ENCODE peak calls at places on chromosomes 7 and 10, in nine cellular contexts. G is aorta; O is activated effector memory CD4-positive, alpha-beta T cell treated with Interleukin-2 at 50 U/mL for 16 hours; M is GF-D8; V is neural progenitor cell; T is uterus; E is NCI-H1092; A is iris pigment epithelial cell; F is GOT3. Y is an unnamed sample.

GRCh38 chr10:34936061-34936460 is 121.0 kb upstream of the PARD3 start:
- DNase-seq in G (no peak), O (no peak), M (no peak), V (no peak), T (no peak), E (no peak), A (no peak), F (no peak), Y (no peak)

GRCh38 chr7:92013611-92014010 is 72.9 kb downstream of the AKAP9 start:
- DNase-seq in G (no peak), O (no peak), M (no peak), V (no peak), T (no peak), E (no peak), A (no peak), F (no peak), Y (no peak)

GRCh38 chr7:99784007-99784406 is at the start of gene CYP3A4:
- DNase-seq in G (no peak), O (no peak), M (no peak), V (no peak), T (no peak), E (no peak), A (no peak), F (no peak), Y (no peak)

GRCh38 chr7:94696981-94697670 is 41.2 kb upstream of the SGCE start:
- DNase-seq in G (peak; percentile 60), O (no peak), M (no peak), V (no peak), T (peak; percentile 77), E (no peak), A (peak; percentile 97), F (peak; percentile 43), Y (no peak)

GRCh38 chr10:11602919-11603523 is 8.4 kb downstream of the USP6NL start:
- DNase-seq in G (no peak), O (no peak), M (no peak), V (no peak), T (no peak), E (no peak), A (peak; percentile 81), F (no peak), Y (no peak)

GRCh38 chr7:54354436-54354835 is 187.7 kb upstream of the VSTM2A start:
- DNase-seq in G (no peak), O (no peak), M (no peak), V (no peak), T (no peak), E (no peak), A (no peak), F (no peak), Y (no peak)

GRCh38 chr7:4809091-4809591 is 33.7 kb downstream of the AP5Z1 start:
- DNase-seq in G (peak; percentile 57), O (no peak), M (no peak), V (no peak), T (peak; percentile 34), E (no peak), A (no peak), F (no peak), Y (peak; percentile 77)

GRCh38 chr10:131818510-131819234 is 82.1 kb upstream of the PPP2R2D start:
- DNase-seq in G (no peak), O (no peak), M (no peak), V (no peak), T (no peak), E (no peak), A (no peak), F (no peak), Y (peak; percentile 49)

GRCh38 chr7:113301983-113302382 is 183.6 kb upstream of the SMIM30 start:
- DNase-seq in G (no peak), O (no peak), M (no peak), V (no peak), T (no peak), E (no peak), A (no peak), F (no peak), Y (no peak)

GRCh38 chr7:106022193-106022821 is 59.2 kb downstream of the CDHR3 start:
- DNase-seq in G (no peak), O (peak; percentile 66), M (no peak), V (no peak), T (no peak), E (no peak), A (no peak), F (no peak), Y (no peak)

GRCh38 chr7:506921-507622 is 12.6 kb downstream of the PDGFA start:
- DNase-seq in G (peak; percentile 30), O (no peak), M (no peak), V (no peak), T (no peak), E (no peak), A (no peak), F (no peak), Y (peak; percentile 58)

GRCh38 chr7:45188736-45189135 is 31.1 kb downstream of the RAMP3 start:
- DNase-seq in G (no peak), O (no peak), M (no peak), V (no peak), T (no peak), E (no peak), A (no peak), F (no peak), Y (no peak)

GRCh38 chr10:35331894-35332640 is 4.2 kb upstream of the CCNY start:
- DNase-seq in G (no peak), O (no peak), M (no peak), V (no peak), T (peak; percentile 43), E (no peak), A (peak; percentile 98), F (no peak), Y (no peak)

GRCh38 chr10:7525314-7526016 is 114.6 kb upstream of the SFMBT2 start:
- DNase-seq in G (no peak), O (no peak), M (peak; percentile 8), V (peak; percentile 84), T (peak; percentile 66), E (peak; percentile 56), A (peak; percentile 69), F (no peak), Y (no peak)

GRCh38 chr7:153447021-153447420 is 605.2 kb upstream of the DPP6 start:
- DNase-seq in G (no peak), O (no peak), M (no peak), V (no peak), T (peak; percentile 83), E (no peak), A (no peak), F (no peak), Y (no peak)

GRCh38 chr10:78604286-78604685 is 464.5 kb upstream of the ZMIZ1 start:
- DNase-seq in G (no peak), O (no peak), M (no peak), V (no peak), T (peak; percentile 8), E (no peak), A (no peak), F (no peak), Y (no peak)

GRCh38 chr10:23344251-23344841 is at the start of gene C10orf67:
- DNase-seq in G (peak; percentile 67), O (no peak), M (no peak), V (peak; percentile 70), T (peak; percentile 19), E (no peak), A (peak; percentile 73), F (no peak), Y (no peak)

GRCh38 chr10:239109-239508 is 103.9 kb downstream of the ZMYND11 start:
- DNase-seq in G (no peak), O (no peak), M (no peak), V (no peak), T (no peak), E (no peak), A (no peak), F (no peak), Y (no peak)

GRCh38 chr7:91164948-91165845 is 99.0 kb upstream of the FZD1 start:
- DNase-seq in G (no peak), O (no peak), M (no peak), V (no peak), T (no peak), E (no peak), A (peak; percentile 92), F (no peak), Y (no peak)

GRCh38 chr7:118185163-118185860 is 1.3 kb downstream of the LSM8 start:
- DNase-seq in G (no peak), O (no peak), M (no peak), V (no peak), T (no peak), E (no peak), A (peak; percentile 14), F (no peak), Y (no peak)

GRCh38 chr10:68067029-68067428 is 8.1 kb downstream of the HERC4 start:
- DNase-seq in G (no peak), O (no peak), M (no peak), V (no peak), T (no peak), E (no peak), A (peak; percentile 56), F (no peak), Y (no peak)

GRCh38 chr10:19332304-19332703 is 283.7 kb downstream of the MALRD1 start:
- DNase-seq in G (no peak), O (no peak), M (no peak), V (no peak), T (no peak), E (no peak), A (peak; percentile 17), F (no peak), Y (no peak)

GRCh38 chr10:30215631-30216030 is 133.4 kb downstream of the MTPAP start:
- DNase-seq in G (peak; percentile 50), O (no peak), M (no peak), V (no peak), T (peak; percentile 35), E (no peak), A (peak; percentile 49), F (no peak), Y (no peak)

GRCh38 chr7:28954936-28955335 is 3.2 kb downstream of the TRIL start:
- DNase-seq in G (no peak), O (no peak), M (no peak), V (no peak), T (no peak), E (no peak), A (no peak), F (no peak), Y (no peak)

GRCh38 chr10:54402576-54402975 is 398.5 kb downstream of the PCDH15 start:
- DNase-seq in G (no peak), O (no peak), M (no peak), V (peak; percentile 42), T (no peak), E (no peak), A (peak; percentile 3), F (no peak), Y (no peak)